ENCODE peak calls at places on chromosomes 4 and X, in ten cellular contexts. One of them, this sample, is unnamed.

GRCh38 chr4:14254252-14254651 is 626.7 kb upstream of the BOD1L1 start:
- DNase-seq in neuronal stem cell: no peak
- DNase-seq in K562: peak; percentile 19
- DNase-seq in IMR-90: peak; percentile 6
- DNase-seq in ascending aorta: no peak
- DNase-seq in GM23248: peak; percentile 68
- DNase-seq in lower lobe of right lung: peak; percentile 55
- DNase-seq in CD8-positive, alpha-beta T cell: no peak
- DNase-seq in OCI-LY7: peak; percentile 8
- DNase-seq in heart right ventricle: peak; percentile 6
- DNase-seq in this sample: no peak

GRCh38 chr4:16837475-16837874 is 61.0 kb downstream of the LDB2 start:
- DNase-seq in neuronal stem cell: no peak
- DNase-seq in GM23248: no peak
- DNase-seq in K562: no peak
- DNase-seq in IMR-90: no peak
- DNase-seq in CD8-positive, alpha-beta T cell: no peak
- DNase-seq in heart right ventricle: no peak
- DNase-seq in ascending aorta: no peak
- DNase-seq in OCI-LY7: no peak
- DNase-seq in lower lobe of right lung: no peak
- DNase-seq in this sample: no peak

GRCh38 chr4:94665500-94666398 is 92.0 kb upstream of the BMPR1B start:
- DNase-seq in ascending aorta: no peak
- DNase-seq in neuronal stem cell: no peak
- DNase-seq in heart right ventricle: no peak
- DNase-seq in lower lobe of right lung: no peak
- DNase-seq in IMR-90: no peak
- DNase-seq in CD8-positive, alpha-beta T cell: no peak
- DNase-seq in GM23248: no peak
- DNase-seq in K562: no peak
- DNase-seq in OCI-LY7: no peak
- DNase-seq in this sample: no peak

GRCh38 chr4:12612866-12613265 is 871.3 kb downstream of the RAB28 start:
- DNase-seq in GM23248: no peak
- DNase-seq in lower lobe of right lung: no peak
- DNase-seq in K562: no peak
- DNase-seq in ascending aorta: no peak
- DNase-seq in heart right ventricle: no peak
- DNase-seq in IMR-90: no peak
- DNase-seq in neuronal stem cell: no peak
- DNase-seq in OCI-LY7: no peak
- DNase-seq in CD8-positive, alpha-beta T cell: no peak
- DNase-seq in this sample: no peak

GRCh38 chrX:39969099-39969825 is 128.5 kb downstream of the BCOR start:
- DNase-seq in lower lobe of right lung: no peak
- DNase-seq in CD8-positive, alpha-beta T cell: peak; percentile 14
- DNase-seq in neuronal stem cell: no peak
- DNase-seq in IMR-90: no peak
- DNase-seq in ascending aorta: no peak
- DNase-seq in K562: no peak
- DNase-seq in OCI-LY7: peak; percentile 42
- DNase-seq in GM23248: no peak
- DNase-seq in heart right ventricle: no peak
- DNase-seq in this sample: no peak

GRCh38 chr4:14856927-14857220 is 145.4 kb upstream of the CPEB2 start:
- DNase-seq in heart right ventricle: no peak
- DNase-seq in GM23248: no peak
- DNase-seq in K562: no peak
- DNase-seq in IMR-90: no peak
- DNase-seq in CD8-positive, alpha-beta T cell: no peak
- DNase-seq in OCI-LY7: no peak
- DNase-seq in lower lobe of right lung: no peak
- DNase-seq in ascending aorta: no peak
- DNase-seq in neuronal stem cell: no peak
- DNase-seq in this sample: no peak

GRCh38 chrX:110915120-110915519 is 119.5 kb upstream of the CHRDL1 start:
- DNase-seq in GM23248: peak; percentile 72
- DNase-seq in OCI-LY7: no peak
- DNase-seq in lower lobe of right lung: no peak
- DNase-seq in ascending aorta: no peak
- DNase-seq in neuronal stem cell: no peak
- DNase-seq in K562: no peak
- DNase-seq in heart right ventricle: no peak
- DNase-seq in CD8-positive, alpha-beta T cell: no peak
- DNase-seq in IMR-90: peak; percentile 69
- DNase-seq in this sample: no peak

GRCh38 chr4:87478732-87479250 is 50.4 kb downstream of the SPARCL1 start:
- DNase-seq in CD8-positive, alpha-beta T cell: no peak
- DNase-seq in lower lobe of right lung: no peak
- DNase-seq in IMR-90: no peak
- DNase-seq in GM23248: no peak
- DNase-seq in K562: no peak
- DNase-seq in OCI-LY7: no peak
- DNase-seq in heart right ventricle: no peak
- DNase-seq in neuronal stem cell: no peak
- DNase-seq in ascending aorta: no peak
- DNase-seq in this sample: no peak

GRCh38 chr4:175791221-175791620 is 20.8 kb downstream of the GPM6A start:
- DNase-seq in lower lobe of right lung: no peak
- DNase-seq in CD8-positive, alpha-beta T cell: no peak
- DNase-seq in neuronal stem cell: no peak
- DNase-seq in IMR-90: no peak
- DNase-seq in ascending aorta: no peak
- DNase-seq in GM23248: no peak
- DNase-seq in K562: no peak
- DNase-seq in heart right ventricle: no peak
- DNase-seq in OCI-LY7: no peak
- DNase-seq in this sample: no peak

GRCh38 chr4:19930742-19931141 is 321.0 kb upstream of the SLIT2 start:
- DNase-seq in GM23248: no peak
- DNase-seq in IMR-90: no peak
- DNase-seq in heart right ventricle: no peak
- DNase-seq in ascending aorta: no peak
- DNase-seq in K562: no peak
- DNase-seq in OCI-LY7: no peak
- DNase-seq in CD8-positive, alpha-beta T cell: no peak
- DNase-seq in lower lobe of right lung: no peak
- DNase-seq in neuronal stem cell: no peak
- DNase-seq in this sample: no peak

GRCh38 chrX:70166601-70167590 is 10.4 kb upstream of the DGAT2L6 start:
- DNase-seq in ascending aorta: no peak
- DNase-seq in IMR-90: peak; percentile 83
- DNase-seq in neuronal stem cell: no peak
- DNase-seq in lower lobe of right lung: no peak
- DNase-seq in heart right ventricle: no peak
- DNase-seq in CD8-positive, alpha-beta T cell: no peak
- DNase-seq in K562: no peak
- DNase-seq in GM23248: peak; percentile 75
- DNase-seq in OCI-LY7: no peak
- DNase-seq in this sample: no peak

GRCh38 chrX:70172226-70172625 is 5.1 kb upstream of the DGAT2L6 start:
- DNase-seq in heart right ventricle: no peak
- DNase-seq in CD8-positive, alpha-beta T cell: no peak
- DNase-seq in IMR-90: peak; percentile 29
- DNase-seq in neuronal stem cell: no peak
- DNase-seq in ascending aorta: no peak
- DNase-seq in lower lobe of right lung: no peak
- DNase-seq in GM23248: peak; percentile 43
- DNase-seq in OCI-LY7: no peak
- DNase-seq in K562: no peak
- DNase-seq in this sample: no peak

GRCh38 chrX:70168238-70169188 is 8.8 kb upstream of the DGAT2L6 start:
- DNase-seq in neuronal stem cell: no peak
- DNase-seq in GM23248: peak; percentile 72
- DNase-seq in IMR-90: peak; percentile 77
- DNase-seq in K562: peak; percentile 32
- DNase-seq in OCI-LY7: peak; percentile 1
- DNase-seq in ascending aorta: no peak
- DNase-seq in lower lobe of right lung: no peak
- DNase-seq in CD8-positive, alpha-beta T cell: no peak
- DNase-seq in heart right ventricle: no peak
- DNase-seq in this sample: no peak

GRCh38 chrX:70171636-70172035 is 5.6 kb upstream of the DGAT2L6 start:
- DNase-seq in CD8-positive, alpha-beta T cell: no peak
- DNase-seq in ascending aorta: no peak
- DNase-seq in GM23248: peak; percentile 29
- DNase-seq in lower lobe of right lung: no peak
- DNase-seq in heart right ventricle: no peak
- DNase-seq in neuronal stem cell: no peak
- DNase-seq in IMR-90: peak; percentile 21
- DNase-seq in OCI-LY7: no peak
- DNase-seq in K562: no peak
- DNase-seq in this sample: no peak

GRCh38 chrX:70169281-70169680 is 8.0 kb upstream of the DGAT2L6 start:
- DNase-seq in OCI-LY7: no peak
- DNase-seq in CD8-positive, alpha-beta T cell: no peak
- DNase-seq in GM23248: no peak
- DNase-seq in K562: no peak
- DNase-seq in heart right ventricle: no peak
- DNase-seq in lower lobe of right lung: no peak
- DNase-seq in neuronal stem cell: no peak
- DNase-seq in IMR-90: no peak
- DNase-seq in ascending aorta: no peak
- DNase-seq in this sample: no peak
- H3K27ac ChIP-seq in OCI-LY7: no peak overlapping the region
- H3K27ac ChIP-seq in CD8-positive, alpha-beta T cell: no peak overlapping the region
- H3K27ac ChIP-seq in GM23248: peak overlapping the region; percentile 75
- H3K27ac ChIP-seq in K562: no peak overlapping the region
- H3K27ac ChIP-seq in heart right ventricle: no peak overlapping the region
- H3K27ac ChIP-seq in lower lobe of right lung: no peak overlapping the region
- H3K27ac ChIP-seq in neuronal stem cell: no peak overlapping the region
- H3K27ac ChIP-seq in IMR-90: peak overlapping the region; percentile 83
- H3K27ac ChIP-seq in ascending aorta: no peak overlapping the region
- H3K27ac ChIP-seq in this sample: no peak overlapping the region

GRCh38 chr4:140251566-140251965 is 97.6 kb upstream of the MAML3 start:
- DNase-seq in neuronal stem cell: no peak
- DNase-seq in K562: no peak
- DNase-seq in GM23248: no peak
- DNase-seq in heart right ventricle: no peak
- DNase-seq in CD8-positive, alpha-beta T cell: no peak
- DNase-seq in ascending aorta: no peak
- DNase-seq in OCI-LY7: no peak
- DNase-seq in lower lobe of right lung: no peak
- DNase-seq in IMR-90: no peak
- DNase-seq in this sample: no peak

GRCh38 chr4:140252144-140252741 is 98.3 kb upstream of the MAML3 start:
- DNase-seq in lower lobe of right lung: peak; percentile 49
- DNase-seq in CD8-positive, alpha-beta T cell: no peak
- DNase-seq in heart right ventricle: peak; percentile 15
- DNase-seq in ascending aorta: no peak
- DNase-seq in IMR-90: no peak
- DNase-seq in neuronal stem cell: no peak
- DNase-seq in GM23248: no peak
- DNase-seq in OCI-LY7: peak; percentile 14
- DNase-seq in K562: no peak
- DNase-seq in this sample: peak; percentile 25

GRCh38 chr4:140253556-140254027 is 99.6 kb upstream of the MAML3 start:
- DNase-seq in lower lobe of right lung: no peak
- DNase-seq in CD8-positive, alpha-beta T cell: no peak
- DNase-seq in K562: no peak
- DNase-seq in GM23248: no peak
- DNase-seq in OCI-LY7: no peak
- DNase-seq in ascending aorta: no peak
- DNase-seq in neuronal stem cell: no peak
- DNase-seq in IMR-90: no peak
- DNase-seq in heart right ventricle: no peak
- DNase-seq in this sample: no peak

GRCh38 chr4:140254656-140255299 is 100.8 kb upstream of the MAML3 start:
- DNase-seq in ascending aorta: no peak
- DNase-seq in neuronal stem cell: no peak
- DNase-seq in K562: no peak
- DNase-seq in IMR-90: no peak
- DNase-seq in heart right ventricle: no peak
- DNase-seq in OCI-LY7: no peak
- DNase-seq in CD8-positive, alpha-beta T cell: no peak
- DNase-seq in GM23248: peak; percentile 47
- DNase-seq in lower lobe of right lung: no peak
- DNase-seq in this sample: no peak

GRCh38 chr4:140252742-140253555 is 99.0 kb upstream of the MAML3 start:
- DNase-seq in IMR-90: peak; percentile 56
- DNase-seq in lower lobe of right lung: peak; percentile 82
- DNase-seq in K562: peak; percentile 82
- DNase-seq in OCI-LY7: peak; percentile 52
- DNase-seq in CD8-positive, alpha-beta T cell: peak; percentile 49
- DNase-seq in neuronal stem cell: peak; percentile 79
- DNase-seq in heart right ventricle: peak; percentile 80
- DNase-seq in GM23248: peak; percentile 76
- DNase-seq in ascending aorta: no peak
- DNase-seq in this sample: peak; percentile 55
- H3K27ac ChIP-seq in IMR-90: peak overlapping the region; percentile 78
- H3K27ac ChIP-seq in lower lobe of right lung: peak overlapping the region; percentile 93
- H3K27ac ChIP-seq in K562: no peak overlapping the region
- H3K27ac ChIP-seq in OCI-LY7: no peak overlapping the region
- H3K27ac ChIP-seq in CD8-positive, alpha-beta T cell: peak overlapping the region; percentile 25
- H3K27ac ChIP-seq in neuronal stem cell: no peak overlapping the region
- H3K27ac ChIP-seq in heart right ventricle: peak overlapping the region; percentile 97
- H3K27ac ChIP-seq in GM23248: peak overlapping the region; percentile 12
- H3K27ac ChIP-seq in ascending aorta: peak overlapping the region; percentile 83
- H3K27ac ChIP-seq in this sample: peak overlapping the region; percentile 86

DNA sequence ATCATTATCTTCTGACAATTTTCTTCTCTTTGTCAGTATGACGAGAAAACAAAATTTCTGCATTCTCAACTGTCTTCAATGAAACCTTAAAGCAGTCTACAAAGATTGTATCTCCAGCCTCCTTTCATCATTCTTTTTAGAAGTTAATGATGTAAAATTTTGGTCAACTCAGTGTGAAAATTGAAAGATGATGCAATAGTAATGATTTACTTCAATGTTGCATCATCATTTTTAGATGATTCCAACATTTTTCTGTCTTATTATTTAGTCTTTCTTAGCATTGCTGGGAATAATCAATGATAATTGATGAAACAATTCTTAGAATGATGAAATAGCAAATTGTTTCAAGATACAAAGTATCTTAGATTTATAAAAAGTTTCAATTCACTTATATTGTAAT is 372.7 kb downstream of the C4orf33 start:
- DNase-seq in IMR-90: no peak
- DNase-seq in K562: no peak
- DNase-seq in GM23248: no peak
- DNase-seq in heart right ventricle: no peak
- DNase-seq in lower lobe of right lung: no peak
- DNase-seq in ascending aorta: no peak
- DNase-seq in neuronal stem cell: no peak
- DNase-seq in CD8-positive, alpha-beta T cell: no peak
- DNase-seq in OCI-LY7: no peak
- DNase-seq in this sample: no peak
- H3K27ac ChIP-seq in IMR-90: no peak overlapping the region
- H3K27ac ChIP-seq in K562: no peak overlapping the region
- H3K27ac ChIP-seq in GM23248: no peak overlapping the region
- H3K27ac ChIP-seq in heart right ventricle: no peak overlapping the region
- H3K27ac ChIP-seq in lower lobe of right lung: no peak overlapping the region
- H3K27ac ChIP-seq in ascending aorta: no peak overlapping the region
- H3K27ac ChIP-seq in neuronal stem cell: no peak overlapping the region
- H3K27ac ChIP-seq in CD8-positive, alpha-beta T cell: no peak overlapping the region
- H3K27ac ChIP-seq in OCI-LY7: no peak overlapping the region
- H3K27ac ChIP-seq in this sample: no peak overlapping the region

DNA sequence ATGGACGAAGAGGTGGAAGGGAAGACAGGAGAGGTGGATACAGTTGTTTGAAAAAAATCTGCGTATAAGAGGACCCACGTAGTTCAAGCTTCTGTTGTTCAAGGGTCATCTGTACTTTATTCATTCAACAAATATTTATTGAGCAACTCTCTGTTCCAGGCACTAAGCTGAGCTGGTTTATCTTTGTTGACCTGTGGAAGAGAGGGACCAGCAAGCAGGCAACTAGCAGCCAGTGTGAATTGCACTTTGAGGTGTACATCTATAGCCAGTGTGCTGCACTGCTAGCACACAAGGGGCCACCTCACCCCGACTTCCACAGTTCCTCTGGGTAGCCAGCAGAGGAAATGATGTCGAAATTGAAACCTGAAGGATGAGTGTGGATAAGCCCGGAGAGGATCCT is 191.4 kb downstream of the SOWAHB start:
- DNase-seq in IMR-90: no peak
- DNase-seq in K562: no peak
- DNase-seq in neuronal stem cell: no peak
- DNase-seq in heart right ventricle: no peak
- DNase-seq in GM23248: no peak
- DNase-seq in ascending aorta: no peak
- DNase-seq in lower lobe of right lung: no peak
- DNase-seq in CD8-positive, alpha-beta T cell: no peak
- DNase-seq in OCI-LY7: no peak
- DNase-seq in this sample: no peak
- H3K27ac ChIP-seq in IMR-90: peak overlapping the region; percentile 10
- H3K27ac ChIP-seq in K562: no peak overlapping the region
- H3K27ac ChIP-seq in neuronal stem cell: no peak overlapping the region
- H3K27ac ChIP-seq in heart right ventricle: no peak overlapping the region
- H3K27ac ChIP-seq in GM23248: no peak overlapping the region
- H3K27ac ChIP-seq in ascending aorta: peak overlapping the region; percentile 80
- H3K27ac ChIP-seq in lower lobe of right lung: no peak overlapping the region
- H3K27ac ChIP-seq in CD8-positive, alpha-beta T cell: no peak overlapping the region
- H3K27ac ChIP-seq in OCI-LY7: no peak overlapping the region
- H3K27ac ChIP-seq in this sample: no peak overlapping the region

This sample was measured in caudate nucleus.